ENCODE peak calls at places on chromosomes 7 and 10, in five cellular contexts. W, T, I, J and H are unnamed samples. For H3K27me3 and H3K4me1, the result is how much of the 10 kb centered on the place peaks cover.

GRCh38 chr10:49521062-49521461 is 17.9 kb downstream of the ERCC6 start:
- DNase-seq in W (no peak), T (no peak), I (no peak), J (no peak), H (no peak)

GRCh38 chr7:100013328-100013676 is 2.1 kb upstream of the ZKSCAN1 start:
- DNase-seq in W (no peak), T (no peak), I (no peak), J (no peak), H (no peak)

GRCh38 chr7:69826283-69826682 is 228.0 kb downstream of the AUTS2 start:
- DNase-seq in W (no peak), T (no peak), I (no peak), J (no peak), H (no peak)

GRCh38 chr7:1466524-1467271 is 7.4 kb upstream of the MICALL2 start:
- DNase-seq in W (peak), T (peak), I (peak), J (peak), H (peak)

GRCh38 chr10:118698421-118698820 is 56.3 kb downstream of the CACUL1 start:
- DNase-seq in W (no peak), T (no peak), I (peak), J (no peak), H (no peak)

GRCh38 chr7:85719981-85720963 is 533.4 kb upstream of the SEMA3D start:
- DNase-seq in W (no peak), T (no peak), I (no peak), J (no peak), H (no peak)

GRCh38 chr10:63720072-63720537 is 198.9 kb downstream of the REEP3 start:
- DNase-seq in W (no peak), T (peak), I (peak), J (no peak), H (no peak)

GRCh38 chr10:21702633-21703111 is 168.6 kb downstream of the MLLT10 start:
- DNase-seq in W (no peak), T (no peak), I (no peak), J (no peak), H (no peak)

GRCh38 chr10:67033878-67034277 is 108.0 kb downstream of the LRRTM3 start:
- DNase-seq in W (no peak), T (no peak), I (no peak), J (no peak), H (no peak)

GRCh38 chr10:132375795-132376297 is 21.2 kb upstream of the PWWP2B start:
- DNase-seq in W (no peak), T (no peak), I (no peak), J (no peak), H (no peak)

GRCh38 chr7:50300336-50300735 is 4.2 kb upstream of the IKZF1 start:
- DNase-seq in W (no peak), T (no peak), I (no peak), J (no peak), H (no peak)

GRCh38 chr7:135320277-135320676 is 86.6 kb downstream of the STRA8 start:
- DNase-seq in W (peak), T (peak), I (peak), J (peak), H (peak)

GRCh38 chr7:27799212-27799611 is 59.2 kb downstream of the TAX1BP1 start:
- DNase-seq in W (no peak), T (no peak), I (no peak), J (no peak), H (no peak)

GRCh38 chr7:138032186-138032585 is 30.3 kb upstream of the CREB3L2 start:
- DNase-seq in W (no peak), T (no peak), I (no peak), J (no peak), H (no peak)

GRCh38 chr7:102146989-102147388 is 139.7 kb upstream of the SH2B2 start:
- DNase-seq in W (no peak), T (peak), I (peak), J (no peak), H (peak)

GRCh38 chr7:64562246-64562620 is 638 bp downstream of the ZNF680 start:
- DNase-seq in W (no peak), T (no peak), I (no peak), J (no peak), H (no peak)
- H3K27me3 ChIP-seq in W (under half), T (under half), I (under half), J (under half), H (under half)

GRCh38 chr7:7570584-7570983 is 3.9 kb downstream of the MIOS start:
- DNase-seq in W (no peak), T (no peak), I (no peak), J (no peak), H (no peak)

GRCh38 chr7:7569113-7569527 is 2.4 kb downstream of the MIOS start:
- DNase-seq in W (no peak), T (no peak), I (no peak), J (no peak), H (no peak)

GRCh38 chr7:7567898-7568531 is 1.3 kb downstream of the MIOS start:
- DNase-seq in W (no peak), T (no peak), I (no peak), J (no peak), H (no peak)

GRCh38 chr7:7568553-7568952 is 1.9 kb downstream of the MIOS start:
- DNase-seq in W (no peak), T (no peak), I (no peak), J (no peak), H (no peak)

GRCh38 chr7:7569615-7570014 is 2.9 kb downstream of the MIOS start:
- DNase-seq in W (no peak), T (no peak), I (no peak), J (no peak), H (no peak)
- H3K27ac ChIP-seq in W (no peak), T (peak), I (no peak), J (no peak), H (peak)

DNA sequence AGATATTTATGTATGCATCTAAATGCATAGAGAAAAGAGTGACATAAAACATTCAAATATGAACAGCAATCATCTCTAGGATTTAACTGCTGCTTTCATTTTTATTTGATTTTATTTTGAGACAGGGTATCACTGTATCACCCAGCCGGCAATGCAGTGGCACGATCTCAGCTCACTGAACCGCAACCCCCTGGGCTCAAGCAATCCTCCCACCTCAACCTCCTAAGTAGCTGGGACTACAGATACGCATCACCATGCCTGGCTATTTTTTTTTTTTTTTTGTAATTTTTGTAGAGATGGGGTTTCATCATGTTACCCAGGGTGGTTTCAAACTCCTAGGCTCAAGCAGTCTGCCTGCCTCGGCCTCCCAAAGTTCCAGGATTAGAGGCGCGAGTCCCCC is 129.5 kb downstream of the KCNMA1 start:
- DNase-seq in W (no peak), T (no peak), I (no peak), J (no peak), H (no peak)
- H3K4me1 ChIP-seq in W (under half), T (under half), I (under half), J (under half), H (under half)

GRCh38 chr10:47334627-47335026 is 12.4 kb downstream of the GDF2 start:
- DNase-seq in W (peak), T (no peak), I (no peak), J (no peak), H (peak)
- H3K27me3 ChIP-seq in W (under half), T (under half), I (under half), J (under half), H (under half)

GRCh38 chr10:88158506-88159123 is 295.2 kb downstream of the PTEN start:
- DNase-seq in W (no peak), T (no peak), I (no peak), J (no peak), H (no peak)
- H3K27ac ChIP-seq in W (peak), T (peak), I (no peak), J (no peak), H (peak)

GRCh38 chr10:34567854-34568253 is 247.2 kb downstream of the PARD3 start:
- DNase-seq in W (no peak), T (no peak), I (no peak), J (no peak), H (no peak)
- H3K4me1 ChIP-seq in W (under half), T (under half), I (under half), J (under half), H (under half)

DNA sequence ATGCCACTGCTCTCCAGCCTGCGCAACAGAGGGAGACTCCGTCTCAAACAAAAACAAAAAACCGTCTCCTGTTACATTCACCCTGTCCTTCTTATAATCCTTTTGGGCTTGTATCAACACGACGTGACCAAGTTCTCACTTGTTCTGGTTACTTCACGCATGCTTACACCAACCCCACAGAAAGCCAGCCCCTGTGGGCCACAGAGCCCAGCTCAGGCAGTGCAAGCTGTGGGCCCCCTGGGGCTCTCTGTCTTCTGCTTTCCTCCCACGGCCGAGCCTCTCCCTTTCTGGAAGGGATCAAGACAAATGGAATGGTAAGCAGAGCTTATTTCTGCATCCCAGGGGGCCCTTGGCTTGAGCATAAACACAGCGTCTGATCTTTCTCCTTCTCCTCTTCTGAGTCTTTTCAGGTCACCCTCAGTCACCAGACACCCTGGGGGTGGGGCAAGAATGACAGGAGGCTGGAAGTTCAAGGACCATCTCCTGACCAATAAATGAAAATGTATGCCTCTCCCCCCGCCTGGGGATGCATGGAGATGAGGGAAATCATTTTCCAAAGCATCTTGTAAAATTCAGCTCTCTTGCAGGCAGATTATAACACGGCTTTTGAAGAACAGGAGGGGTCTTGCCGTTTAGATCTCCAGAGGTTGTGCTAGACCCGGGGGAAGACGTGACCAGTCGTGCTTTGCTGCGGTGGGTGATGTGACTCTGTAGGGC is 19.0 kb upstream of the TRIM56 start:
- DNase-seq in W (no peak), T (peak), I (no peak), J (no peak), H (no peak)
- H3K27me3 ChIP-seq in W (under half), T (under half), I (under half), J (under half), H (under half)

DNA sequence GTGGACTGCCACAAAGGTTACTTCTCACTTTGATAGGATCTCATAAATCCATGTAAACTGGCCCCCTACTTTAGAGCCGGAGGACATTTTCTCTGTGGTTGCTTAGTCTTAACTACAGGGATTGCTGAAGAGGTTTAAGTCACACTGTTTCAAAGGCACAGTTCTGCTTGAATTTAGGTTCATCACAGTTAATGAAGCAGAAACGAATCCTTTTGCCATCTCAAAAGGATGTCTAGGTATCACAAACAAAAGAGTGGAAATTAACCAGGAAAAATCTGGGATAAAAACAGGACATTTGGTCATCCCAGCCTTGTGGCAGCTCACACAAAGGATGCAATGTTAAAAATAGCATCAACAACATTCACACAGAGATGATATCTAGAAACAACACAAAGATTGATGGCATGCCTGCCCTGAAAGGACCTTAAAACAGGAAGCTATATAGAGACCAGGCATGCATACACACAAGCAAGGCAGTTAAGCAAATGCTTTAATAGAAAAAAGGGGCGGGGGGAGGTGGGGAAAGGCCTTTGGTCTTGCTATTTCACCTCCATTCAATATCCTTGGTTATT is 74.0 kb downstream of the DOCK4 start:
- DNase-seq in W (no peak), T (no peak), I (no peak), J (no peak), H (no peak)
- H3K27ac ChIP-seq in W (no peak), T (peak), I (no peak), J (no peak), H (peak)

GRCh38 chr7:55536619-55537457 is 35.5 kb downstream of the VOPP1 start:
- DNase-seq in W (no peak), T (no peak), I (no peak), J (no peak), H (no peak)

GRCh38 chr7:55539380-55539779 is 32.9 kb downstream of the VOPP1 start:
- DNase-seq in W (no peak), T (no peak), I (no peak), J (no peak), H (no peak)

GRCh38 chr7:55537458-55537825 is 34.9 kb downstream of the VOPP1 start:
- DNase-seq in W (no peak), T (no peak), I (no peak), J (no peak), H (no peak)

GRCh38 chr7:55540226-55540858 is 32.0 kb downstream of the VOPP1 start:
- DNase-seq in W (no peak), T (no peak), I (no peak), J (no peak), H (no peak)

DNA sequence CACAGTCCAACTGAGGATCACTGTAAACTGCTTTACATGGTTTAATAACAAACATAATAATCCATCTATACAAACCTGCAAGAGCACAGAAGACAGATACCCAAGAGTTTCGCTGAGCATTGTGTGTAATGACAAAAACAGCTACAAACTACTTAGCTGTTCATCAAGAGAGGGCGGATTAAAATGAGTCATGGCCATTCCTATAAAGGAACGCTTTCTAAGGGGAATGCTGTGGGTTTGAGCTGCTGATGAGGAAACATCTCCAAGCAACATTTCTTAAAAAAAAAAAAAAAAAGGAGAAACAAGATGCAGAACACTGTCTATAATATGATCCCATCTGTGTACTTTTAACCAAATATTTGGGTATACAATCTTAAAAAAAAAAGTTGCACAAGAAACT is 33.8 kb downstream of the VOPP1 start:
- DNase-seq in W (no peak), T (no peak), I (no peak), J (no peak), H (no peak)
- H3K4me1 ChIP-seq in W (under half), T (half or more), I (under half), J (under half), H (half or more)

GRCh38 chr10:51188013-51188412 is 113.7 kb downstream of the PRKG1 start:
- DNase-seq in W (no peak), T (no peak), I (no peak), J (no peak), H (no peak)

GRCh38 chr10:51180141-51180540 is 105.9 kb downstream of the PRKG1 start:
- DNase-seq in W (no peak), T (no peak), I (no peak), J (no peak), H (no peak)

GRCh38 chr10:51186358-51186757 is 112.1 kb downstream of the PRKG1 start:
- DNase-seq in W (no peak), T (no peak), I (no peak), J (no peak), H (no peak)

GRCh38 chr10:51178634-51179033 is 104.3 kb downstream of the PRKG1 start:
- DNase-seq in W (no peak), T (no peak), I (no peak), J (no peak), H (no peak)

DNA sequence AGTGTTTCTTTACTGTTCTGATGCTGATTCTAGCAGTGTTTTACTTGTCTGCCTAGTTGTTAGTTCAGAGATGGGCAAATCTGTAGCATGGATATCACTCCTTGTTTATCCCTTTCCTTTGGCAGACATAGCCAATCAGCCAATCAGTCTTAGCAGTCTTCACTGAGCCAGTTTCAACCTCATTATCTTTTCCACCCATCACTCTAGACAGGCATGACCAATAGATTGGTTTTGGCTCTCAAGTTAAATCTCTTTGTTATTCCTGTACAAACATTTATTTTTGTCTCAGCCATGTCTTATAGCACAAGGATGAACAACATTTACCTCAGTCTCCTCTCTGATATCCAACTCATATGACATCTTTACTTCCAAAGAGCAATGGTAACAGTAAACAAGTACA is 109.5 kb downstream of the PRKG1 start:
- DNase-seq in W (no peak), T (no peak), I (no peak), J (no peak), H (no peak)
- H3K27me3 ChIP-seq in W (under half), T (under half), I (under half), J (under half), H (under half)